ENCODE peak calls at places on chromosomes 3 and 15, in six cellular contexts. Q is prostate gland, O is GM23338, I is HepG2, A is HCT116, P is stomach. L is an unnamed sample.

GRCh38 chr3:138180375-138181029 is 5.8 kb upstream of the DBR1 start:
- DNase-seq in A (peak; percentile 41), P (no peak), I (peak; percentile 50), Q (peak; percentile 33), O (peak; percentile 53), L (peak; percentile 50)

GRCh38 chr3:36095238-36095637 is 285.1 kb upstream of the STAC start:
- DNase-seq in P (no peak), O (no peak), A (no peak), I (no peak), Q (no peak), L (no peak)

GRCh38 chr15:89057506-89058133 is 30.6 kb upstream of the ABHD2 start:
- DNase-seq in Q (peak; percentile 69), O (peak; percentile 86), P (peak; percentile 90), A (peak; percentile 45), I (peak; percentile 62), L (peak; percentile 79)

GRCh38 chr15:48427479-48427878 is 96.2 kb downstream of the DUT start:
- DNase-seq in O (no peak), P (no peak), Q (no peak), A (no peak), I (no peak), L (no peak)

GRCh38 chr15:101004986-101005747 is 86.0 kb downstream of the LRRK1 start:
- DNase-seq in O (no peak), Q (no peak), P (no peak), A (no peak), I (no peak), L (no peak)

GRCh38 chr15:60614028-60614427 is 135.1 kb upstream of the ICE2 start:
- DNase-seq in I (no peak), Q (no peak), P (no peak), O (no peak), A (no peak), L (peak; percentile 31)

GRCh38 chr15:74780983-74781672 is 752 bp upstream of the CSK start:
- DNase-seq in A (no peak), Q (no peak), O (peak; percentile 30), I (no peak), P (no peak), L (no peak)

GRCh38 chr15:93058128-93058527 is 30.9 kb downstream of the RGMA start:
- DNase-seq in O (no peak), P (no peak), Q (no peak), I (no peak), A (no peak), L (no peak)

GRCh38 chr3:160616721-160617120 is 51.4 kb upstream of the KPNA4 start:
- DNase-seq in I (no peak), O (no peak), Q (no peak), P (no peak), A (no peak), L (peak; percentile 5)

GRCh38 chr3:154730221-154730620 is 300.2 kb upstream of the GPR149 start:
- DNase-seq in A (no peak), I (no peak), O (no peak), P (no peak), Q (no peak), L (no peak)

GRCh38 chr15:75307778-75308390 is 25.2 kb downstream of the GOLGA6D start:
- DNase-seq in P (peak; percentile 69), O (peak; percentile 93), I (peak; percentile 58), Q (no peak), A (peak; percentile 62), L (peak; percentile 12)

GRCh38 chr3:156149781-156150375 is 29.5 kb downstream of the KCNAB1 start:
- DNase-seq in A (no peak), Q (no peak), I (no peak), P (no peak), O (no peak), L (no peak)

GRCh38 chr3:16866447-16867025 is 18.2 kb upstream of the PLCL2 start:
- DNase-seq in Q (no peak), P (no peak), I (no peak), A (no peak), O (no peak), L (no peak)

GRCh38 chr3:170055209-170055608 is 17.4 kb downstream of the GPR160 start:
- DNase-seq in I (no peak), A (no peak), P (no peak), Q (no peak), O (no peak), L (no peak)

GRCh38 chr3:170270282-170270891 is 48.2 kb downstream of the PRKCI start:
- DNase-seq in Q (no peak), A (no peak), P (no peak), I (peak; percentile 86), O (no peak), L (no peak)

GRCh38 chr3:42442640-42443039 is 32.2 kb upstream of the LYZL4 start:
- DNase-seq in O (peak; percentile 56), P (no peak), Q (no peak), I (no peak), A (no peak), L (no peak)

GRCh38 chr15:35912196-35912595 is 366.2 kb upstream of the DPH6 start:
- DNase-seq in P (no peak), Q (no peak), A (no peak), O (peak; percentile 17), I (no peak), L (peak; percentile 31)

GRCh38 chr3:38325256-38325655 is 21.3 kb upstream of the XYLB start:
- DNase-seq in Q (no peak), I (no peak), O (no peak), A (no peak), P (no peak), L (no peak)

GRCh38 chr15:40058476-40059140 is 19.6 kb upstream of the SRP14 start:
- DNase-seq in Q (no peak), I (no peak), P (no peak), A (no peak), O (no peak), L (no peak)

GRCh38 chr15:40062816-40063562 is 24.0 kb upstream of the SRP14 start:
- DNase-seq in O (no peak), P (no peak), A (no peak), Q (no peak), I (no peak), L (no peak)

GRCh38 chr15:40061212-40061901 is 22.4 kb upstream of the SRP14 start:
- DNase-seq in I (no peak), O (no peak), P (no peak), Q (no peak), A (no peak), L (no peak)

GRCh38 chr15:40060241-40060961 is 21.4 kb upstream of the SRP14 start:
- DNase-seq in P (no peak), Q (no peak), I (no peak), A (no peak), O (no peak), L (no peak)

DNA sequence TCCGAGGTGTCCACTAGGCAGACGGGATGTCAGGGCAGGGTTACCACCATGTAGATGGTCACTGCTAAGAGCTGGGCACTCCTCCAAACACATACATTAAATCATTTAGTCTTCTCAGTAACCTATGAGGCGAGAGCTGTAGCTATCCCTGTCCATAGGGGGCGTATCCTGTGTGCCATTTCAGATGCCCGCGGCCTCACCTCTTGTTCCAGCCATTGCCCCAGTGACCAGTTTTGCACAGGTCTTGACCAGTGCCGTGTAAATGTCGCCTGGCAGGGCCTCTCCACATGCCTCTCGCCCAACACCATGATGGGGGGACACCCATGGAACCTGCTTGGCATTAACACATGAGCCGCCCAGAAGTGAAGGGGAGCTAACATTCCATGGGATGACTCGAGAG is 20.8 kb upstream of the SRP14 start:
- DNase-seq in P (no peak), I (no peak), O (peak; percentile 37), Q (no peak), A (no peak), L (no peak)
- H3K4me3 ChIP-seq in P (no peak overlapping the region), I (no peak overlapping the region), O (no peak overlapping the region), Q (no peak overlapping the region), A (no peak overlapping the region), L (no peak overlapping the region)

GRCh38 chr3:10291641-10292040 is 1.1 kb downstream of the GHRL start:
- DNase-seq in A (no peak), Q (no peak), P (no peak), O (no peak), I (no peak), L (no peak)

GRCh38 chr3:10291139-10291500 is 1.6 kb downstream of the GHRL start:
- DNase-seq in Q (no peak), P (no peak), A (no peak), O (no peak), I (no peak), L (no peak)

GRCh38 chr3:10290476-10291138 is 2.1 kb downstream of the GHRL start:
- DNase-seq in I (no peak), A (no peak), O (no peak), P (no peak), Q (no peak), L (no peak)

GRCh38 chr3:10294030-10294591 is 1.4 kb upstream of the GHRL start:
- DNase-seq in I (no peak), P (no peak), Q (no peak), A (no peak), O (no peak), L (no peak)

GRCh38 chr3:10292505-10293419 is at the start of gene GHRL:
- DNase-seq in Q (no peak), I (peak; percentile 79), P (peak; percentile 43), O (no peak), A (no peak), L (no peak)
- TF ChIP-seq POLR2AphosphoS5 in Q (no peak), I (no peak), P (peak; percentile 16), O (no peak), A (no peak), L (no peak)

DNA sequence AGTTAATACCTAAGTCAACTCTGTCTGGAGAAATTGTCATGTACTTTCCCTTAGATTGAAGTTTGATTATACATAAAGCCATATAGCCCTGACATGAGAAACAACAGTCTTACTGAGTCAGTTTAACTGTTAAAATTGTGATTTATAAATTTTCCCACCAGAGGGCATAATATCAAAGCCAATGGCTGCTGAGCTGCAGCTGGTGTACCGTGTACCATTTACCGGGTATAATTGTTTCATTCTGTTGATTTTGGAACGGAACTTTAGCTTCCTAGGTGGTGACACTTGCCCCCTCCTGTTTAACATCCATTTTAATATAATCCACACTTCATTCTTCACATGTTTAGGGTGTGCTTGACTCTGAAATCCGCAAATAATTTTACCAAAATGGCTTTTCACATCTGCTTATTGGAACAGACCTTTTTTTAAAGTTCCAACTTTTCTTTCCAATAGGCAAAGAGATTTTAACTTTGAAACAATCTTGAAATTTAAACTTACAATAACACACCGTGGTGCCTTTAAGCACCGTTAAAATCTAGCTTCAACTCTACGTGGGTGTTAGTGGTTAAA is 72.8 kb downstream of the SLC9A9 start:
- DNase-seq in Q (peak; percentile 17), O (peak; percentile 62), A (peak; percentile 21), P (no peak), I (peak; percentile 13), L (peak; percentile 57)
- H3K4me3 ChIP-seq in Q (no peak overlapping the region), O (no peak overlapping the region), A (no peak overlapping the region), P (no peak overlapping the region), I (no peak overlapping the region), L (no peak overlapping the region)

DNA sequence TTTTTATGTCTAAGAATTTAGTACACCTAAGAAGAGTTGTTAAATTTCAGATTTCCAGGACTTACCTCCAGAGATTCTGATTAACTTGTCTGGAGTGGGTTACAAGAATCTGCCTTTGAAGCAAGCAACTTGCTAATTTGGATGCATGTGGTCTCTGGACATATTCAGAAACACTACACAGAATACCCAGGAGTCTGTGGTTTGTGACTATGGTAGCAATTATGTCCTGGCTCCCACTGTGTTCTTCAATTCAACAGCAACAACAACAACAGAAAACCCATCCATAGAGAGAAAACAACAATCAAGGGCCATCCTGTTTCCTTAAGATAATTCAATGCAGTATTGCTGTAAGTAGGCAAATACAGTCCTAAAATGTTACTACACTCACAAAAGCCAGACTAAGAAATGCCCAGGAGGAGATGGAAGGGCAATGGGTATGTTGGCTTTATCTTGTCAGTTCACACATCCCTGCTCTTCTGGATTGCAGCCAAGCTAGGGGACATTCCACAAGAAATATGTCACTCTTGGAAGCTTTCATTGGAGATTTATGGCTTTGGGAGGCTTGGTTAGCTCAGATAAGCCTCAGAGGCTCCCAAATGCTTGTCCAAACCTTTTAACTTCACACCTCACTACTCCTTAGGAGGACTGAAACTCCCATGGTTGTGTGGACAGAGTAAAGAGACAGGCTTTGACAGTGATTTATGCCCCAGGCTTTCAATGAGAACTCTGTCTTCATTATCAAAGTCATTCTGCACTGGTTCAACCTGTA is 99.4 kb upstream of the MRPL3 start:
- DNase-seq in Q (no peak), A (no peak), P (no peak), I (no peak), O (no peak), L (no peak)
- TF ChIP-seq POLR2AphosphoS5 in Q (no peak), A (no peak), P (no peak), I (no peak), O (no peak), L (no peak)